ENCODE peak calls at places on chromosomes 12 and 14, in four cellular contexts. One of them, this sample, is unnamed.

GRCh38 chr14:74905595-74906142 is 17.4 kb downstream of the RPS6KL1 start:
- DNase-seq in tibial artery: peak; percentile 81
- DNase-seq in mesenchymal stem cell: peak; percentile 58
- DNase-seq in AG04450: no peak
- DNase-seq in this sample: peak; percentile 82

GRCh38 chr14:73241481-73242165 is 4.3 kb downstream of the PAPLN start:
- DNase-seq in tibial artery: no peak
- DNase-seq in mesenchymal stem cell: no peak
- DNase-seq in AG04450: no peak
- DNase-seq in this sample: peak; percentile 50

GRCh38 chr14:50801706-50802105 is 29.3 kb downstream of the NIN start:
- DNase-seq in tibial artery: no peak
- DNase-seq in mesenchymal stem cell: peak; percentile 42
- DNase-seq in AG04450: no peak
- DNase-seq in this sample: no peak

GRCh38 chr14:54593860-54594259 is 26.9 kb downstream of the SAMD4A start:
- DNase-seq in tibial artery: no peak
- DNase-seq in mesenchymal stem cell: peak; percentile 47
- DNase-seq in AG04450: no peak
- DNase-seq in this sample: no peak

GRCh38 chr12:68428724-68429580 is 96.8 kb upstream of the MDM1 start:
- DNase-seq in tibial artery: no peak
- DNase-seq in mesenchymal stem cell: peak; percentile 51
- DNase-seq in AG04450: no peak
- DNase-seq in this sample: no peak

GRCh38 chr12:63150255-63151060 is 543 bp downstream of the AVPR1A start:
- DNase-seq in tibial artery: peak; percentile 70
- DNase-seq in mesenchymal stem cell: peak; percentile 5
- DNase-seq in AG04450: no peak
- DNase-seq in this sample: peak; percentile 44

GRCh38 chr12:57005980-57006808 is at the start of gene ZBTB39:
- DNase-seq in tibial artery: peak; percentile 71
- DNase-seq in mesenchymal stem cell: peak; percentile 54
- DNase-seq in AG04450: no peak
- DNase-seq in this sample: peak; percentile 50

GRCh38 chr14:52363969-52364368 is 49.9 kb downstream of the PTGER2 start:
- DNase-seq in tibial artery: no peak
- DNase-seq in mesenchymal stem cell: peak; percentile 59
- DNase-seq in AG04450: no peak
- DNase-seq in this sample: no peak

GRCh38 chr12:49059385-49060232 is 985 bp downstream of the KMT2D start:
- DNase-seq in tibial artery: no peak
- DNase-seq in mesenchymal stem cell: peak; percentile 35
- DNase-seq in AG04450: no peak
- DNase-seq in this sample: peak; percentile 21

GRCh38 chr14:73743431-73743931 is 29.3 kb upstream of the PNMA1 start:
- DNase-seq in tibial artery: no peak
- DNase-seq in mesenchymal stem cell: peak; percentile 79
- DNase-seq in AG04450: no peak
- DNase-seq in this sample: no peak

GRCh38 chr12:62882696-62883095 is 52.3 kb downstream of the PPM1H start:
- DNase-seq in tibial artery: no peak
- DNase-seq in mesenchymal stem cell: no peak
- DNase-seq in AG04450: no peak
- DNase-seq in this sample: no peak

GRCh38 chr12:53145383-53145782 is 35.1 kb upstream of the ZNF740 start:
- DNase-seq in tibial artery: no peak
- DNase-seq in mesenchymal stem cell: peak; percentile 48
- DNase-seq in AG04450: no peak
- DNase-seq in this sample: no peak

GRCh38 chr12:33429468-33429867 is 10.2 kb downstream of the SYT10 start:
- DNase-seq in tibial artery: no peak
- DNase-seq in mesenchymal stem cell: no peak
- DNase-seq in AG04450: no peak
- DNase-seq in this sample: no peak

GRCh38 chr12:21710944-21711343 is 53.3 kb upstream of the LDHB start:
- DNase-seq in tibial artery: no peak
- DNase-seq in mesenchymal stem cell: no peak
- DNase-seq in AG04450: no peak
- DNase-seq in this sample: no peak

GRCh38 chr12:75960086-75960910 is 71.3 kb downstream of the PHLDA1 start:
- DNase-seq in tibial artery: no peak
- DNase-seq in mesenchymal stem cell: no peak
- DNase-seq in AG04450: no peak
- DNase-seq in this sample: no peak

GRCh38 chr12:79439179-79439825 is 251.5 kb downstream of the PAWR start:
- DNase-seq in tibial artery: no peak
- DNase-seq in mesenchymal stem cell: no peak
- DNase-seq in AG04450: no peak
- DNase-seq in this sample: no peak

GRCh38 chr12:87866602-87867292 is 162.5 kb downstream of the C12orf50 start:
- DNase-seq in tibial artery: no peak
- DNase-seq in mesenchymal stem cell: peak; percentile 17
- DNase-seq in AG04450: no peak
- DNase-seq in this sample: no peak

GRCh38 chr12:67681145-67681778 is 32.7 kb downstream of the DYRK2 start:
- DNase-seq in tibial artery: no peak
- DNase-seq in mesenchymal stem cell: peak; percentile 94
- DNase-seq in AG04450: peak; percentile 89
- DNase-seq in this sample: no peak

GRCh38 chr14:54675236-54676125 is 108.6 kb downstream of the SAMD4A start:
- DNase-seq in tibial artery: no peak
- DNase-seq in mesenchymal stem cell: no peak
- DNase-seq in AG04450: no peak
- DNase-seq in this sample: no peak

GRCh38 chr12:51678086-51678724 is 87.2 kb downstream of the SCN8A start:
- DNase-seq in tibial artery: no peak
- DNase-seq in mesenchymal stem cell: peak; percentile 66
- DNase-seq in AG04450: no peak
- DNase-seq in this sample: peak; percentile 45

GRCh38 chr14:95334044-95334443 is 14.3 kb upstream of the CLMN start:
- DNase-seq in tibial artery: no peak
- DNase-seq in mesenchymal stem cell: no peak
- DNase-seq in AG04450: no peak
- DNase-seq in this sample: no peak

GRCh38 chr12:119989619-119990381 is 764 bp downstream of the BICDL1 start:
- DNase-seq in tibial artery: peak; percentile 78
- DNase-seq in mesenchymal stem cell: peak; percentile 72
- DNase-seq in AG04450: peak; percentile 8
- DNase-seq in this sample: peak; percentile 22

GRCh38 chr12:40829738-40830144 is 137.5 kb downstream of the CNTN1 start:
- DNase-seq in tibial artery: no peak
- DNase-seq in mesenchymal stem cell: no peak
- DNase-seq in AG04450: no peak
- DNase-seq in this sample: no peak

GRCh38 chr12:9364224-9365176 is 156.3 kb upstream of the PZP start:
- DNase-seq in tibial artery: no peak
- DNase-seq in mesenchymal stem cell: peak; percentile 75
- DNase-seq in AG04450: peak; percentile 57
- DNase-seq in this sample: peak; percentile 12

GRCh38 chr14:24632761-24633160 is 1.2 kb downstream of the GZMB start:
- DNase-seq in tibial artery: no peak
- DNase-seq in mesenchymal stem cell: no peak
- DNase-seq in AG04450: no peak
- DNase-seq in this sample: no peak

GRCh38 chr14:100192250-100192671 is 32.8 kb upstream of the DEGS2 start:
- DNase-seq in tibial artery: peak; percentile 72
- DNase-seq in mesenchymal stem cell: no peak
- DNase-seq in AG04450: no peak
- DNase-seq in this sample: peak; percentile 21

GRCh38 chr12:100473716-100474150 is at the start of gene NR1H4:
- DNase-seq in tibial artery: no peak
- DNase-seq in mesenchymal stem cell: no peak
- DNase-seq in AG04450: peak; percentile 16
- DNase-seq in this sample: no peak

GRCh38 chr12:25458047-25458552 is 95.0 kb downstream of the LMNTD1 start:
- DNase-seq in tibial artery: no peak
- DNase-seq in mesenchymal stem cell: peak; percentile 93
- DNase-seq in AG04450: peak; percentile 85
- DNase-seq in this sample: no peak

GRCh38 chr12:13339538-13339937 is 143.0 kb downstream of the EMP1 start:
- DNase-seq in tibial artery: no peak
- DNase-seq in mesenchymal stem cell: no peak
- DNase-seq in AG04450: no peak
- DNase-seq in this sample: no peak

GRCh38 chr12:68233498-68233897 is 7.9 kb upstream of the IL26 start:
- DNase-seq in tibial artery: no peak
- DNase-seq in mesenchymal stem cell: no peak
- DNase-seq in AG04450: no peak
- DNase-seq in this sample: no peak

GRCh38 chr14:99513946-99514551 is 32.8 kb downstream of the CCNK start:
- DNase-seq in tibial artery: peak; percentile 62
- DNase-seq in mesenchymal stem cell: no peak
- DNase-seq in AG04450: no peak
- DNase-seq in this sample: no peak

GRCh38 chr12:4786795-4787194 is 66.6 kb downstream of the GALNT8 start:
- DNase-seq in tibial artery: no peak
- DNase-seq in mesenchymal stem cell: no peak
- DNase-seq in AG04450: no peak
- DNase-seq in this sample: no peak

GRCh38 chr12:92147491-92147890 is 1.8 kb upstream of the BTG1 start:
- DNase-seq in tibial artery: no peak
- DNase-seq in mesenchymal stem cell: peak; percentile 11
- DNase-seq in AG04450: no peak
- DNase-seq in this sample: no peak
- H3K27ac ChIP-seq in tibial artery: no peak overlapping the region
- H3K27ac ChIP-seq in mesenchymal stem cell: no peak overlapping the region
- H3K27ac ChIP-seq in AG04450: no peak overlapping the region
- H3K27ac ChIP-seq in this sample: no peak overlapping the region

GRCh38 chr14:71262466-71262865 is 355.2 kb downstream of the PCNX1 start:
- DNase-seq in tibial artery: no peak
- DNase-seq in mesenchymal stem cell: no peak
- DNase-seq in AG04450: no peak
- DNase-seq in this sample: no peak

GRCh38 chr14:71271166-71271945 is 364.1 kb downstream of the PCNX1 start:
- DNase-seq in tibial artery: no peak
- DNase-seq in mesenchymal stem cell: no peak
- DNase-seq in AG04450: no peak
- DNase-seq in this sample: no peak

GRCh38 chr14:71264260-71264659 is 357.0 kb downstream of the PCNX1 start:
- DNase-seq in tibial artery: no peak
- DNase-seq in mesenchymal stem cell: no peak
- DNase-seq in AG04450: no peak
- DNase-seq in this sample: no peak

GRCh38 chr14:71266994-71267636 is 359.9 kb downstream of the PCNX1 start:
- DNase-seq in tibial artery: no peak
- DNase-seq in mesenchymal stem cell: peak; percentile 49
- DNase-seq in AG04450: no peak
- DNase-seq in this sample: no peak

GRCh38 chr14:71267691-71268090 is 360.4 kb downstream of the PCNX1 start:
- DNase-seq in tibial artery: no peak
- DNase-seq in mesenchymal stem cell: peak; percentile 14
- DNase-seq in AG04450: no peak
- DNase-seq in this sample: no peak
- H3K27ac ChIP-seq in tibial artery: no peak overlapping the region
- H3K27ac ChIP-seq in mesenchymal stem cell: no peak overlapping the region
- H3K27ac ChIP-seq in AG04450: no peak overlapping the region
- H3K27ac ChIP-seq in this sample: no peak overlapping the region

GRCh38 chr12:46404225-46404631 is 31.7 kb upstream of the SLC38A2 start:
- DNase-seq in tibial artery: no peak
- DNase-seq in mesenchymal stem cell: peak; percentile 35
- DNase-seq in AG04450: no peak
- DNase-seq in this sample: no peak

GRCh38 chr12:46402451-46402850 is 29.9 kb upstream of the SLC38A2 start:
- DNase-seq in tibial artery: peak; percentile 80
- DNase-seq in mesenchymal stem cell: peak; percentile 78
- DNase-seq in AG04450: no peak
- DNase-seq in this sample: no peak

GRCh38 chr12:46401703-46402102 is 29.1 kb upstream of the SLC38A2 start:
- DNase-seq in tibial artery: peak; percentile 77
- DNase-seq in mesenchymal stem cell: peak; percentile 61
- DNase-seq in AG04450: no peak
- DNase-seq in this sample: no peak

GRCh38 chr12:46403732-46404097 is 31.1 kb upstream of the SLC38A2 start:
- DNase-seq in tibial artery: no peak
- DNase-seq in mesenchymal stem cell: no peak
- DNase-seq in AG04450: no peak
- DNase-seq in this sample: no peak

DNA sequence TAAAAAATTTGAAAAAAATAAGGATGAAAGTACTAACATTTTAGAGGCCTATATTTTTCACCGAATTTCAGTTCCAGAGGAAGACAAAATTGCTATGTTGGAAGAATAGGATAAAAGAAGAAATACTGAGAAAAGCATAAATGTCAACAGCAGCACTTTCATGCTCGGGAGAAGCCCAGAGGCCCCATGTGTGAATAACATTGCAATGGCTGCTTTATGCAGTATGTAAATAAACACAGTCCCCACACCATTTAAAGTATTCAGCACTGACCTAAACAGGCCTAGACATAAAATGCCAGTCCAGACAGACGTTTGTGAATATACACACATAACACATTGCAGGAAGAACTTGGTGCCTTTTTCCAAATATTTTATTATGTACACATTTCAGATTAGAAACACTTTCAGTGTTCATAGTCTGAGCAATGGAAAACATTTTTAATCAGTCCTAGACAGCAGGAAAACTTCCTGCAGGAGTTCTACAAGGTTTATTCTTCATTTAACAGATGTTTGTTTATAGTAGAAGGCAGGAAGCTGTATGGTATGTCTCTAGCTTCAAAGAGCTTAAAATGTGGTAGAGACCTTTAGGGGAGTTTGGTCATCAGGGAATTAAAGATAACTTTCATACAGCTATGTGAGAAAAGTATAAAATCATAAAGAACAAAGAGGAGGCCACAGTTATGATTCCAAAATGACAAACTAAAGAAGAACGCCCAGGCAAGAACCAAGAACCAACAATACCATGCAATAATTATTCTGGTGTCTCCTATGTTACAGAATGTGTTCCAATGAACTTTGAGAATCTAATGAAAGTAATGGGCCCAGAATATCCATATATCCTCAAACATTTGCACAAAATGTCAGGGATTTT is 30.5 kb upstream of the SLC38A2 start:
- DNase-seq in tibial artery: no peak
- DNase-seq in mesenchymal stem cell: peak; percentile 79
- DNase-seq in AG04450: no peak
- DNase-seq in this sample: no peak
- H3K27ac ChIP-seq in tibial artery: peak overlapping the region; percentile 70
- H3K27ac ChIP-seq in mesenchymal stem cell: peak overlapping the region; percentile 31
- H3K27ac ChIP-seq in AG04450: no peak overlapping the region
- H3K27ac ChIP-seq in this sample: no peak overlapping the region

GRCh38 chr12:39441963-39442894 is 691 bp downstream of the KIF21A start:
- DNase-seq in tibial artery: peak; percentile 70
- DNase-seq in mesenchymal stem cell: peak; percentile 52
- DNase-seq in AG04450: no peak
- DNase-seq in this sample: peak; percentile 58

GRCh38 chr12:39440101-39440500 is 2.8 kb downstream of the KIF21A start:
- DNase-seq in tibial artery: no peak
- DNase-seq in mesenchymal stem cell: no peak
- DNase-seq in AG04450: no peak
- DNase-seq in this sample: no peak

GRCh38 chr12:39440781-39441180 is 2.1 kb downstream of the KIF21A start:
- DNase-seq in tibial artery: no peak
- DNase-seq in mesenchymal stem cell: no peak
- DNase-seq in AG04450: no peak
- DNase-seq in this sample: no peak

GRCh38 chr12:39442895-39443703 is at the start of gene KIF21A:
- DNase-seq in tibial artery: peak; percentile 93
- DNase-seq in mesenchymal stem cell: peak; percentile 94
- DNase-seq in AG04450: peak; percentile 47
- DNase-seq in this sample: peak; percentile 92

GRCh38 chr12:39441189-39441962 is 1.5 kb downstream of the KIF21A start:
- DNase-seq in tibial artery: no peak
- DNase-seq in mesenchymal stem cell: no peak
- DNase-seq in AG04450: no peak
- DNase-seq in this sample: no peak
- H3K27ac ChIP-seq in tibial artery: peak overlapping the region; percentile 84
- H3K27ac ChIP-seq in mesenchymal stem cell: no peak overlapping the region
- H3K27ac ChIP-seq in AG04450: no peak overlapping the region
- H3K27ac ChIP-seq in this sample: peak overlapping the region; percentile 92

This sample was measured in WERI-Rb-1.